ENCODE peak calls at places on chromosomes 2 and 18, in nine cellular contexts. V is NCI-H510A treated with DMSO at 0.1 percent for 48 hours; W is astrocyte; F is NCI-H774; E is K562; T is SHP77 treated with DMSO at 0.1 percent for 48 hours; H is activated T-cell treated with anti-CD3 and anti-CD28 coated beads for 1 hour; Y is stimulated activated CD4-positive, alpha-beta T cell treated with anti-CD3 and anti-CD28 coated beads, TNF-alpha, amount 100 ng/mL, for 48 hours; A is naive thymus-derived CD4-positive, alpha-beta T cell. K is an unnamed sample.

GRCh38 chr2:119387381-119388129 is 20.8 kb downstream of the DBI start:
- DNase-seq in E (peak), T (no peak), F (no peak), W (peak), Y (no peak), H (no peak), V (no peak), A (no peak), K (peak)

GRCh38 chr18:676069-676468 is 18.6 kb downstream of the TYMS start:
- DNase-seq in T (no peak), A (no peak), V (no peak), Y (no peak), F (no peak), W (no peak), H (no peak), E (no peak), K (no peak)

GRCh38 chr18:25247725-25248124 is 104.2 kb downstream of the ZNF521 start:
- DNase-seq in W (peak), V (no peak), Y (no peak), A (no peak), T (no peak), H (no peak), F (no peak), E (no peak), K (no peak)

GRCh38 chr2:127560201-127560928 is 24.9 kb downstream of the MYO7B start:
- DNase-seq in W (peak), V (no peak), F (no peak), H (no peak), E (no peak), A (no peak), T (no peak), Y (no peak), K (no peak)

GRCh38 chr2:189347540-189347939 is 93.7 kb upstream of the WDR75 start:
- DNase-seq in E (peak), A (peak), T (no peak), H (no peak), W (peak), V (peak), Y (no peak), F (no peak), K (peak)

GRCh38 chr2:8588831-8589191 is 93.0 kb upstream of the ID2 start:
- DNase-seq in W (no peak), Y (no peak), H (no peak), V (no peak), E (no peak), A (no peak), T (no peak), F (no peak), K (no peak)

GRCh38 chr2:20422679-20423271 is 24.1 kb upstream of the RHOB start:
- DNase-seq in T (no peak), A (no peak), F (no peak), H (no peak), V (no peak), W (no peak), E (peak), Y (no peak), K (peak)

GRCh38 chr2:20188851-20189250 is 36.1 kb downstream of the SDC1 start:
- DNase-seq in T (no peak), F (no peak), A (no peak), H (no peak), V (peak), Y (no peak), W (no peak), E (no peak), K (peak)